ENCODE peak calls at places on chromosomes 1 and 21, in six cellular contexts. T is heart right ventricle; E is astrocyte of the spinal cord; Z is stomach; V is CD8-positive, alpha-beta T cell; M is AG04450. F is an unnamed sample.

GRCh38 chr1:101302831-101303511 is 66.2 kb downstream of the S1PR1 start:
- DNase-seq in T (no peak), E (peak), Z (no peak), V (no peak), M (no peak), F (peak)

GRCh38 chr1:91455334-91455733 is 45.3 kb upstream of the CDC7 start:
- DNase-seq in T (no peak), E (no peak), Z (no peak), V (no peak), M (no peak), F (no peak)

GRCh38 chr1:156618853-156619581 is at the start of gene HAPLN2:
- DNase-seq in T (no peak), E (no peak), Z (no peak), V (no peak), M (no peak), F (peak)

GRCh38 chr1:236979149-236979890 is 24.9 kb downstream of the MT1HL1 start:
- DNase-seq in T (no peak), E (no peak), Z (no peak), V (no peak), M (no peak), F (no peak)

GRCh38 chr21:34992736-34993135 is 56.4 kb downstream of the RUNX1 start:
- DNase-seq in T (peak), E (peak), Z (no peak), V (no peak), M (no peak), F (peak)

GRCh38 chr1:145927916-145928647 is 798 bp upstream of the RBM8A start:
- DNase-seq in T (no peak), E (no peak), Z (no peak), V (no peak), M (no peak), F (no peak)

GRCh38 chr21:38413958-38414506 is 84.2 kb downstream of the ERG start:
- DNase-seq in T (no peak), E (peak), Z (no peak), V (no peak), M (no peak), F (no peak)

GRCh38 chr1:42961560-42962091 is 3.0 kb upstream of the SLC2A1 start:
- DNase-seq in T (no peak), E (no peak), Z (no peak), V (no peak), M (peak), F (no peak)

GRCh38 chr1:180080439-180080838 is 74.2 kb upstream of the QSOX1 start:
- DNase-seq in T (no peak), E (no peak), Z (no peak), V (no peak), M (no peak), F (peak)

GRCh38 chr1:75423136-75423535 is 187.8 kb downstream of the SLC44A5 start:
- DNase-seq in T (no peak), E (no peak), Z (no peak), V (no peak), M (no peak), F (no peak)

GRCh38 chr1:233440952-233441401 is 113.5 kb downstream of the MAP3K21 start:
- DNase-seq in T (no peak), E (peak), Z (no peak), V (no peak), M (no peak), F (peak)

GRCh38 chr1:186112280-186112679 is 262.8 kb downstream of the TPR start:
- DNase-seq in T (no peak), E (no peak), Z (no peak), V (no peak), M (no peak), F (peak)

GRCh38 chr1:174397261-174397660 is 50.5 kb upstream of the GPR52 start:
- DNase-seq in T (no peak), E (peak), Z (no peak), V (no peak), M (no peak), F (no peak)

GRCh38 chr1:36849956-36850355 is 184.4 kb downstream of the GRIK3 start:
- DNase-seq in T (no peak), E (no peak), Z (no peak), V (no peak), M (no peak), F (no peak)

GRCh38 chr1:219385786-219386427 is 212.2 kb downstream of the LYPLAL1 start:
- DNase-seq in T (no peak), E (peak), Z (no peak), V (no peak), M (no peak), F (peak)

GRCh38 chr1:57770772-57771171 is 346.9 kb upstream of the DAB1 start:
- DNase-seq in T (no peak), E (no peak), Z (no peak), V (no peak), M (no peak), F (peak)

GRCh38 chr21:33025471-33026298 is at the start of gene OLIG2:
- DNase-seq in T (no peak), E (no peak), Z (no peak), V (no peak), M (no peak), F (no peak)

GRCh38 chr1:225881081-225882007 is 836 bp downstream of the TMEM63A start:
- DNase-seq in T (peak), E (peak), Z (peak), V (no peak), M (no peak), F (peak)

GRCh38 chr21:26032263-26032662 is 138.3 kb downstream of the APP start:
- DNase-seq in T (no peak), E (no peak), Z (no peak), V (no peak), M (no peak), F (peak)

GRCh38 chr1:229883504-229884200 is 183.4 kb upstream of the GALNT2 start:
- DNase-seq in T (no peak), E (no peak), Z (no peak), V (no peak), M (no peak), F (no peak)

GRCh38 chr1:28507646-28508434 is 2.0 kb downstream of the RCC1 start:
- DNase-seq in T (no peak), E (no peak), Z (no peak), V (no peak), M (no peak), F (no peak)

GRCh38 chr21:29145354-29145782 is 14.9 kb downstream of the MAP3K7CL start:
- DNase-seq in T (no peak), E (peak), Z (no peak), V (no peak), M (peak), F (peak)

GRCh38 chr1:32221980-32222751 is at the start of the genes EIF3I and TMEM234:
- DNase-seq in T (peak), E (peak), Z (peak), V (peak), M (peak), F (peak)

GRCh38 chr1:32221581-32221979 is 573 bp downstream of the TMEM234 start:
- DNase-seq in T (no peak), E (no peak), Z (no peak), V (no peak), M (no peak), F (no peak)

GRCh38 chr1:32220746-32221580 is 1.2 kb downstream of the TMEM234 start:
- DNase-seq in T (no peak), E (no peak), Z (no peak), V (no peak), M (no peak), F (no peak)

GRCh38 chr1:32224285-32224684 is 2.1 kb downstream of the EIF3I start:
- DNase-seq in T (no peak), E (no peak), Z (no peak), V (no peak), M (no peak), F (no peak)

DNA sequence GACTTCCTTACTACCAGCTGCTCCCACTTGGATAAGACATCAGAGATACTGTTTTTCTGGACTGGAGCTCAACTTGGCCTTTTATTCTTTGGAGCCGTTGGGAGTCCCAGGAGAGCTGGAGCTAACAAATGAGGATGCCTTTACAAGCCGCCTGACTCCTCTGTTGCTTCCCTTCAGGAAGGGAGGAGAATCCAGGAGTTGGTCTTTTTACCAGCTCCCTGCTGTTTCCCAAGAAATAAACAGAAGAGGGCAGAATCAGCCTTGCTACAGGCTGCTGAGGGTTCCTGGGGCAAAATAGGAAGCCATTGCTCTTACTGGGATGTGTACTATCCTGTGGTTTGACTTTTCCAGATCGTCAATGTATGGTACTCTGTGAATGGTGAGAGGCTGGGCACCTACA is 1.5 kb downstream of the EIF3I start:
- DNase-seq in T (no peak), E (no peak), Z (no peak), V (no peak), M (no peak), F (no peak)
- H3K4me3 ChIP-seq in T (peak), E (no peak), Z (peak), V (no peak), M (no peak), F (no peak)

GRCh38 chr1:160879056-160879455 is 5.9 kb downstream of the ITLN1 start:
- DNase-seq in T (no peak), E (no peak), Z (no peak), V (no peak), M (no peak), F (no peak)

GRCh38 chr1:160874935-160875334 is 10.0 kb downstream of the ITLN1 start:
- DNase-seq in T (no peak), E (no peak), Z (no peak), V (no peak), M (no peak), F (peak)

GRCh38 chr1:160876311-160876710 is 8.7 kb downstream of the ITLN1 start:
- DNase-seq in T (no peak), E (no peak), Z (no peak), V (no peak), M (no peak), F (no peak)

GRCh38 chr1:160877221-160877620 is 7.8 kb downstream of the ITLN1 start:
- DNase-seq in T (no peak), E (no peak), Z (no peak), V (no peak), M (no peak), F (no peak)
- TF ChIP-seq CTCF in T (no peak), E (no peak), Z (no peak), V (peak), M (no peak), F (peak)

GRCh38 chr1:198929961-198930599 is 291.2 kb downstream of the PTPRC start:
- DNase-seq in T (no peak), E (peak), Z (no peak), V (no peak), M (no peak), F (peak)

GRCh38 chr1:198932351-198932991 is 293.6 kb downstream of the PTPRC start:
- DNase-seq in T (no peak), E (peak), Z (no peak), V (no peak), M (no peak), F (peak)

GRCh38 chr1:198927129-198927528 is 288.3 kb downstream of the PTPRC start:
- DNase-seq in T (no peak), E (no peak), Z (no peak), V (no peak), M (no peak), F (no peak)

GRCh38 chr1:198925575-198925974 is 286.7 kb downstream of the PTPRC start:
- DNase-seq in T (no peak), E (no peak), Z (no peak), V (no peak), M (no peak), F (no peak)

GRCh38 chr1:198929111-198929604 is 290.3 kb downstream of the PTPRC start:
- DNase-seq in T (no peak), E (no peak), Z (no peak), V (no peak), M (no peak), F (no peak)
- H3K4me3 ChIP-seq in T (peak), E (no peak), Z (no peak), V (no peak), M (no peak), F (no peak)

GRCh38 chr1:84884671-84885389 is 8.2 kb downstream of the LPAR3 start:
- DNase-seq in T (no peak), E (no peak), Z (no peak), V (no peak), M (no peak), F (peak)
- TF ChIP-seq CTCF in T (no peak), E (no peak), Z (no peak), V (no peak), M (peak), F (peak)